ENCODE peak calls at places on chromosomes 5 and 9, in four cellular contexts. I is HCT116, Y is HepG2, U is K562. B is an unnamed sample.

GRCh38 chr5:156328766-156329165 is 1.8 kb downstream of the SGCD start:
- DNase-seq in I (no peak), U (no peak), Y (no peak), B (no peak)

GRCh38 chr5:151267481-151268275 is 14.7 kb downstream of the GM2A start:
- DNase-seq in I (no peak), Y (no peak), U (no peak), B (no peak)

GRCh38 chr9:37333288-37333687 is 89.2 kb upstream of the GRHPR start:
- DNase-seq in U (peak), Y (no peak), I (no peak), B (no peak)

GRCh38 chr5:155850411-155850810 is 476.6 kb upstream of the SGCD start:
- DNase-seq in U (no peak), I (no peak), Y (no peak), B (no peak)

GRCh38 chr5:159319822-159320221 is 10.5 kb downstream of the IL12B start:
- DNase-seq in I (no peak), U (no peak), Y (no peak), B (no peak)

GRCh38 chr9:116494815-116495634 is 192.1 kb upstream of the TRIM32 start:
- DNase-seq in U (peak), I (peak), Y (peak), B (peak)

GRCh38 chr5:10532421-10532820 is 31.4 kb upstream of the ANKRD33B start:
- DNase-seq in Y (no peak), U (peak), I (no peak), B (no peak)

GRCh38 chr5:14250778-14251711 is 107.9 kb downstream of the TRIO start:
- DNase-seq in U (no peak), Y (no peak), I (no peak), B (no peak)

GRCh38 chr5:53023969-53024368 is 34.8 kb downstream of the ITGA2 start:
- DNase-seq in U (no peak), I (no peak), Y (no peak), B (no peak)

GRCh38 chr9:134487066-134487710 is 154.4 kb upstream of the COL5A1 start:
- DNase-seq in I (no peak), Y (no peak), U (no peak), B (no peak)

GRCh38 chr5:172773481-172774469 is 2.8 kb upstream of the DUSP1 start:
- DNase-seq in I (no peak), U (no peak), Y (no peak), B (no peak)

GRCh38 chr5:16081376-16081775 is 98.2 kb downstream of the MARCHF11 start:
- DNase-seq in I (no peak), U (no peak), Y (no peak), B (no peak)

GRCh38 chr5:107925195-107925594 is 254.5 kb upstream of the EFNA5 start:
- DNase-seq in Y (no peak), U (no peak), I (no peak), B (no peak)

GRCh38 chr5:168807261-168807660 is 228.1 kb upstream of the PANK3 start:
- DNase-seq in Y (no peak), I (no peak), U (no peak), B (no peak)

GRCh38 chr9:107487521-107488399 is 1.8 kb downstream of the KLF4 start:
- DNase-seq in Y (no peak), U (no peak), I (no peak), B (no peak)

GRCh38 chr5:139004374-139005307 is 129.5 kb upstream of the LRRTM2 start:
- DNase-seq in U (no peak), I (no peak), Y (no peak), B (no peak)

GRCh38 chr5:96861044-96861443 is 15.3 kb upstream of the ERAP2 start:
- DNase-seq in Y (no peak), U (no peak), I (no peak), B (no peak)

GRCh38 chr9:121239071-121239470 is 28.9 kb upstream of the GSN start:
- DNase-seq in U (no peak), I (no peak), Y (no peak), B (no peak)

GRCh38 chr9:121239851-121240250 is 28.1 kb upstream of the GSN start:
- DNase-seq in Y (no peak), I (no peak), U (no peak), B (no peak)

GRCh38 chr9:121242219-121242954 is 25.6 kb upstream of the GSN start:
- DNase-seq in Y (no peak), I (no peak), U (no peak), B (no peak)

GRCh38 chr9:121240394-121241145 is 27.4 kb upstream of the GSN start:
- DNase-seq in Y (no peak), U (no peak), I (no peak), B (no peak)

DNA sequence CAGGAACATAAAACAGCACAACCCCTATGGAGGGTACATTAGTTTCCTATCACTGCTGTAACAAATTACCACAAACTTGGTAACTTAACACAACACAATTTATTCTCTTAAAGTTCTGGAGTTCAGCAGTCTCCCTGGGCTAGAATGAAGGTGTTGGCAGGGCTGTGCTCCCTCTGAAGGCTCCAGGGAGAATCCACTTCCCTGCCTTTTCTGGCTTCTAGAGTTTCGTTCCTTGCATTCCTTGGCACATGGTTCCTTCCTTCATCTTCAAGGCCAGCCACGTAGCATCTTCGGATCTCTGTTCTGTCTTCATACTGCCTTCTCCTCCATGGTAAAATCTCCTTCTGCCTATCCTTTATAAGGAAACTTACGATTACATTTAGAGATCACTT is 25.0 kb upstream of the GSN start:
- DNase-seq in U (no peak), I (no peak), Y (no peak), B (no peak)
- TF ChIP-seq TCF7L2 in U (no peak), I (no peak), Y (no peak), B (no peak)

DNA sequence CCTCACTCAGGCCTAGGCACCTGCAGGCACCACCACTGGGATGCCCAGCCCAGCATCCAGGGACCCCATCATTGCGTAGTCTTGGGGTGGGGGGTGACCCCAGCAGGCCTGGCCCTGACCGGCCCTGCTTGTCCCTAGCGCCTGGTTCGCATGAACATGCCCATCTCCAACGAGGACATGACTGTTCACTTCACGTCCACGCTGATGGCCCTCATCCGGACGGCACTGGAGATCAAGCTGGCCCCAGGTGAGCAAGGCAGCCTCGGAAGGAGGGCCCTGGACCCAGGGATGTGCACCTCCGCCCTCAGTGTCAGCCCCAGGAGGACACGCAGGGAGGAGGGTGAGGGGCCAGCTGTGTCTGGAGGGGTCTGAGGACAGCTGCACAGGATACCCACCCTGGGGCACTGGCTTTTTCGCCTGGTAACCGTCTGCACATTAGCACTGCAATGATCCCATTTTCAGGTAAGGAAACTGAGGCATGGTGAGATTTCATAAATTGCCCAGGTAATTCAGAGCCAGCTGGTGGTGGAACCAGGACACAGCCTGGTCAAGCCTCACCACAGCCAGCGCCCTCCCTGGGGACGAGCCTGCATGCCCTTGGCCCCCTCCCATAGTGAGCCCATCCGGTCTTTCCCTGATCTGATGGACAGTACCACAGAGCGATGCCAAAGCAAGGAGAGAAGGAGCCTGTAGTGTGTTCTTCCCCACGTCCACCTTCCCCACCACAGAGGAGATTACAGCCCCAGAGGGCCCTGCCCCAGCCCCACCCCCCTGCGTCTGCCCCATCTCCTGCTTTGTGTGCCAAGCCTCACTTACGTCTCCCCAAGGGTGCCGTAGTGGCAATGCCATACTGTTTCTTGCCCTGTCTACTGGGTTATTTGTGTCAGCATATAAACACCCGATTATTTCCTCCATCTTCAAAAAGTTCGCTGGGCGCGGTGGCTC is 228.3 kb downstream of the CACNA1B start:
- DNase-seq in I (no peak), Y (no peak), U (peak), B (no peak)
- TF ChIP-seq TCF7L2 in I (no peak), Y (no peak), U (no peak), B (no peak)

GRCh38 chr5:83472213-83472507 is 616 bp downstream of the VCAN start:
- DNase-seq in Y (no peak), I (no peak), U (no peak), B (no peak)

GRCh38 chr5:83474170-83474796 is 2.7 kb downstream of the VCAN start:
- DNase-seq in I (peak), Y (peak), U (peak), B (no peak)

GRCh38 chr5:83473344-83474169 is 2.0 kb downstream of the VCAN start:
- DNase-seq in I (peak), Y (no peak), U (peak), B (peak)

GRCh38 chr5:83471405-83472212 is at the start of gene VCAN:
- DNase-seq in U (no peak), I (peak), Y (no peak), B (no peak)

GRCh38 chr5:83472508-83473343 is 1.2 kb downstream of the VCAN start:
- DNase-seq in Y (no peak), I (no peak), U (peak), B (no peak)
- TF ChIP-seq TCF7L2 in Y (no peak), I (no peak), U (no peak), B (no peak)

GRCh38 chr9:68860423-68860822 is 153.5 kb downstream of the PRKACG start:
- DNase-seq in U (no peak), I (no peak), Y (no peak), B (no peak)
- TF ChIP-seq TCF7L2 in U (no peak), I (no peak), Y (no peak), B (no peak)

GRCh38 chr5:66529704-66530103 is 66.5 kb upstream of the MAST4 start:
- DNase-seq in U (no peak), Y (no peak), I (no peak), B (no peak)
- TF ChIP-seq TCF7L2 in U (no peak), Y (no peak), I (no peak), B (no peak)

GRCh38 chr9:128552153-128552743 is at the start of gene SPTAN1:
- DNase-seq in Y (peak), U (peak), I (peak), B (peak)

GRCh38 chr9:128553695-128554094 is 1.3 kb downstream of the SPTAN1 start:
- DNase-seq in I (no peak), U (no peak), Y (no peak), B (no peak)

GRCh38 chr9:128551652-128552152 is 685 bp upstream of the SPTAN1 start:
- DNase-seq in Y (no peak), U (no peak), I (no peak), B (no peak)

GRCh38 chr9:128554155-128554862 is 1.9 kb downstream of the SPTAN1 start:
- DNase-seq in Y (peak), U (peak), I (peak), B (no peak)

DNA sequence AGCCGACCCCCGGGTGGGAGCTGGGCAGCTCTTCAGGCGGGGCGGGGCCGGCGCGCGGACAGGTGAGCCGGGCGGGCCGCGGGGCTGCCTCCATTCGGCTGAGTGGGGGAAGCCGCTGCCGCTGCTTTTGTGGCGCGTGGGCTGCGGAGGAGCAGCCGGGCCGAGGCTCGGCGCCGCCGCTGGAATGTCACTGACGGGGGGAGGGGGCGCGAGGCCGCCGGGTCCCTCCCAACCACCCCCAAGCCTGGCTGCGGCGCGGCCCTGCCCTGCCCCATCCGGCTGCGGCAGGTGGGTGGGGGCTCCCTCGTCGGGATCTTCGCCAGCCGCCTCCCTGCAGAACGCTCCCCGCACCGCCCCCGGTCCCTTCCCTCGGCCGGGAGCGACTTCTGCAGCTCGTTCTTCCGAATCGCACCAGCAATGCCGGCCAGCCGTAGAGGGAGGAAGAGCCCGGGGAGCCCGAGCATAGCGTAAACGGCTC is 396 bp downstream of the SPTAN1 start:
- DNase-seq in U (peak), I (no peak), Y (no peak), B (no peak)
- TF ChIP-seq TCF7L2 in U (no peak), I (no peak), Y (no peak), B (no peak)

B was measured in Panc1.